ENCODE peak calls at places on chromosomes 4 and X, in nine cellular contexts. Z is tibial nerve, X is suprapubic skin, M is PC-3, F is fibroblast of lung, K is heart right ventricle, B is thoracic aorta, T is GM06990, D is neural progenitor cell. L is an unnamed sample.

GRCh38 chr4:146435962-146436361 is 85.8 kb downstream of the SLC10A7 start:
- DNase-seq in Z (no peak), X (no peak), M (no peak), F (no peak), K (no peak), B (no peak), T (no peak), D (no peak), L (no peak)

GRCh38 chr4:48275247-48275646 is 5.6 kb upstream of the TEC start:
- DNase-seq in Z (no peak), X (no peak), M (peak; percentile 55), F (peak; percentile 59), K (no peak), B (no peak), T (no peak), D (peak; percentile 12), L (no peak)

GRCh38 chr4:168631241-168632151 is 134.6 kb downstream of the PALLD start:
- DNase-seq in Z (peak; percentile 18), X (peak; percentile 83), M (peak; percentile 69), F (peak; percentile 54), K (peak; percentile 75), B (no peak), T (peak; percentile 13), D (peak; percentile 94), L (peak; percentile 72)

GRCh38 chrX:134604701-134605271 is 53.5 kb downstream of the PLAC1 start:
- DNase-seq in Z (no peak), X (no peak), M (peak; percentile 51), F (peak; percentile 61), K (no peak), B (no peak), T (no peak), D (no peak), L (peak; percentile 45)

GRCh38 chr4:118226611-118227010 is 126.2 kb downstream of the PRSS12 start:
- DNase-seq in Z (no peak), X (no peak), M (no peak), F (no peak), K (no peak), B (no peak), T (no peak), D (no peak), L (no peak)

GRCh38 chr4:177483271-177483670 is 41.0 kb upstream of the AGA start:
- DNase-seq in Z (no peak), X (no peak), M (no peak), F (peak; percentile 14), K (no peak), B (no peak), T (no peak), D (no peak), L (no peak)

GRCh38 chr4:80619070-80619674 is 283.6 kb downstream of the CFAP299 start:
- DNase-seq in Z (no peak), X (no peak), M (peak; percentile 49), F (peak; percentile 5), K (no peak), B (no peak), T (no peak), D (peak; percentile 36), L (no peak)

GRCh38 chrX:44931441-44931973 is 58.5 kb downstream of the KDM6A start:
- DNase-seq in Z (no peak), X (no peak), M (no peak), F (no peak), K (no peak), B (no peak), T (no peak), D (no peak), L (no peak)

GRCh38 chr4:137125011-137125410 is 407.3 kb downstream of the PCDH18 start:
- DNase-seq in Z (no peak), X (no peak), M (peak; percentile 62), F (peak; percentile 17), K (no peak), B (no peak), T (no peak), D (no peak), L (no peak)

GRCh38 chrX:107684956-107685385 is 56.7 kb downstream of the PRPS1 start:
- DNase-seq in Z (peak; percentile 63), X (peak; percentile 85), M (no peak), F (peak; percentile 73), K (peak; percentile 57), B (no peak), T (peak; percentile 40), D (no peak), L (peak; percentile 93)

GRCh38 chr4:118941799-118942198 is 53.1 kb downstream of the SYNPO2 start:
- DNase-seq in Z (no peak), X (no peak), M (peak; percentile 70), F (peak; percentile 37), K (no peak), B (no peak), T (no peak), D (no peak), L (no peak)

GRCh38 chr4:3268395-3269104 is 19.6 kb downstream of the MSANTD1 start:
- DNase-seq in Z (no peak), X (peak; percentile 69), M (no peak), F (no peak), K (no peak), B (no peak), T (no peak), D (peak; percentile 1), L (no peak)

GRCh38 chr4:28225689-28226353 is 1365.2 kb downstream of the STIM2 start:
- DNase-seq in Z (no peak), X (no peak), M (no peak), F (no peak), K (no peak), B (no peak), T (no peak), D (no peak), L (no peak)

GRCh38 chr4:4245172-4245571 is 2.9 kb downstream of the TMEM128 start:
- DNase-seq in Z (no peak), X (no peak), M (no peak), F (no peak), K (no peak), B (no peak), T (no peak), D (no peak), L (no peak)

GRCh38 chr4:108036252-108036651 is 46.6 kb downstream of the HADH start:
- DNase-seq in Z (no peak), X (no peak), M (no peak), F (no peak), K (no peak), B (no peak), T (peak; percentile 48), D (no peak), L (no peak)

GRCh38 chr4:124711469-124712416 is 789 bp downstream of the ANKRD50 start:
- DNase-seq in Z (peak; percentile 14), X (peak; percentile 85), M (peak; percentile 62), F (peak; percentile 81), K (no peak), B (no peak), T (no peak), D (peak; percentile 82), L (peak; percentile 68)

GRCh38 chr4:124710911-124711310 is 1.6 kb downstream of the ANKRD50 start:
- DNase-seq in Z (no peak), X (no peak), M (no peak), F (peak; percentile 28), K (no peak), B (no peak), T (no peak), D (no peak), L (no peak)

GRCh38 chr4:124712417-124713212 is at the start of gene ANKRD50:
- DNase-seq in Z (peak; percentile 80), X (peak; percentile 92), M (peak; percentile 82), F (peak; percentile 96), K (peak; percentile 92), B (peak; percentile 52), T (peak; percentile 81), D (peak; percentile 97), L (peak; percentile 92)

GRCh38 chr4:124710253-124710849 is 2.2 kb downstream of the ANKRD50 start:
- DNase-seq in Z (no peak), X (no peak), M (peak; percentile 19), F (no peak), K (no peak), B (no peak), T (no peak), D (peak; percentile 1), L (no peak)

DNA sequence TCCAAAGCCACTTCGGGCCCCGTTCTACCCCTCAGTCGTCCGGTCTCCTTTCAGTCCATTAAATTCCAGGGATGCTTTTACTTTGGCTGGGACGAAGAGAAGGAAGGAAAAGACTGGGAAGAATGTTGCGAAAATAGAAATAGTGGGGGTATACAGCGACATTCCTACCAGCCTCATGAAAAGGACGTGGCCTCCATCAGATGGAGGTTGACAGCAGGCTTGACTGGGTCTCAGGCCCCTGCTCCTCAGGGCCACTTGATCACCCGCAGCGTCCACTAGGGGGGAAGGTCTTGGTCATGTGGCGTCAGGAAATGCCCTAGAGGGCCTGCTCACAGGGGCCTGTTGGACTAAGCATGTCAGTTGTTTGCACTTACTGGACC is 671 bp upstream of the ANKRD50 start:
- DNase-seq in Z (peak; percentile 35), X (peak; percentile 88), M (peak; percentile 65), F (peak; percentile 87), K (peak; percentile 74), B (peak; percentile 11), T (no peak), D (no peak), L (peak; percentile 77)
- H3K27me3 ChIP-seq in Z (no peaks in the 10 kb centered on the region), X (no peaks in the 10 kb centered on the region), M (no peaks in the 10 kb centered on the region), F (no peaks in the 10 kb centered on the region), K (no peaks in the 10 kb centered on the region), B (no peaks in the 10 kb centered on the region), T (no peaks in the 10 kb centered on the region), D (no peaks in the 10 kb centered on the region), L (no peaks in the 10 kb centered on the region)

GRCh38 chr4:176150283-176150682 is 45.1 kb downstream of the SPATA4 start:
- DNase-seq in Z (no peak), X (no peak), M (peak; percentile 47), F (peak; percentile 72), K (no peak), B (no peak), T (no peak), D (no peak), L (no peak)
- TF ChIP-seq CTCF in Z (no peak), X (no peak), M (peak; percentile 63), F (peak; percentile 14), K (peak; percentile 40), B (peak; percentile 50), T (peak; percentile 27), D (peak; percentile 31), L (peak; percentile 23)

DNA sequence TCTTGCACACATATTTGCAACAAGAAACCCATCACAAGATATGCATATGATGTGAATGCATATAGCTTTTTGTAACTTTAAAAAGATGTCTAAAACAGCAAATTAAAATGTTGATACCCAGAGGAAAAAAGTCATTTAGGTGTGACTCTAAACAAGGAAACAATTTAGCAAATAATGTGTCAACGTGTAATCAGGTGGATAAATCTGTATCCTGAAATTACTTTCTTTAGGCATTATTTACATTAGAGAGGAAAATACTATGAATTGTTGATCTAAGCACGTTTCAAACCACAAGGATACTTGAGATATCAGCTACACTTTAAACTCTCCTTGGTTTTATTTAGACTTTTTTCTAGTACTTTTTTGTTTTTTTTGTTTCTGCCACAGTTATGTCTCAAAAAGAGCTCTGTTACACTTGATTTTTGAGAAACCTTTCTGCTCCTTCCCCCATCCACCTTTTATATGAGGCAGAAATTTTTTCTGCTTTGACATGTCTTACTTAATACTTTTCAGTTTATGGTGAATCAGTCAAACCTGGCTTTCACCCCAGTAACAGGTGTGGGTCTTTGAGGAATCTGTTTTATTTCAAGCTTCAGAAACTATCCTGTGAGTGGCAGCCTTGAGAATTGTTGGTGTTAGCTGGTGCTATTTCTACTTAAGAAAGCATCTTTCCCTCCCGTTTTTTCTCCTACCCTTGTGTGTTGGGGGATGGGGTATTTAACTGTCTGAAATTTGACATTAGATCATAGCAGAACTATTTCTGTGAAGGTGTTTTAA is 1.9 kb downstream of the NPNT start:
- DNase-seq in Z (no peak), X (no peak), M (peak; percentile 58), F (no peak), K (no peak), B (no peak), T (peak; percentile 18), D (no peak), L (no peak)
- H3K27me3 ChIP-seq in Z (peaks cover 29% of the 10 kb centered on the region), X (peaks cover 13% of the 10 kb centered on the region), M (no peaks in the 10 kb centered on the region), F (peaks cover 36% of the 10 kb centered on the region), K (peaks cover 29% of the 10 kb centered on the region), B (no peaks in the 10 kb centered on the region), T (no peaks in the 10 kb centered on the region), D (peaks cover 98% of the 10 kb centered on the region), L (peaks cover 15% of the 10 kb centered on the region)

GRCh38 chr4:138992676-138993075 is 22.9 kb upstream of the NOCT start:
- DNase-seq in Z (no peak), X (no peak), M (no peak), F (no peak), K (no peak), B (no peak), T (no peak), D (no peak), L (no peak)
- TF ChIP-seq CTCF in Z (no peak), X (no peak), M (no peak), F (no peak), K (no peak), B (no peak), T (no peak), D (no peak), L (no peak)